ENCODE peak calls at places on chromosomes 5 and 9, in five cellular contexts. L is epithelial cell of esophagus, Y is NCI-H774, H is heart left ventricle, B is brain microvascular endothelial cell. K is an unnamed sample.

GRCh38 chr5:114449836-114450515 is 88.1 kb downstream of the KCNN2 start:
- DNase-seq in H (peak), L (peak), B (peak), Y (peak), K (peak)

GRCh38 chr9:109811876-109812275 is 31.9 kb downstream of the PALM2AKAP2 start:
- DNase-seq in Y (no peak), L (no peak), B (no peak), H (no peak), K (no peak)

GRCh38 chr5:141826674-141827073 is 51.5 kb downstream of the PCDH1 start:
- DNase-seq in B (no peak), L (no peak), Y (no peak), H (peak), K (no peak)

GRCh38 chr9:74721696-74722660 is 165.7 kb downstream of the TRPM6 start:
- DNase-seq in Y (no peak), B (no peak), L (no peak), H (no peak), K (no peak)

GRCh38 chr5:73940747-73941146 is 314.8 kb downstream of the ARHGEF28 start:
- DNase-seq in H (no peak), B (no peak), L (no peak), Y (no peak), K (no peak)

GRCh38 chr5:135986891-135987401 is 32.2 kb upstream of the LECT2 start:
- DNase-seq in H (no peak), L (no peak), Y (no peak), B (no peak), K (no peak)

GRCh38 chr5:109325456-109325855 is 84.3 kb downstream of the PJA2 start:
- DNase-seq in Y (no peak), H (no peak), L (no peak), B (no peak), K (no peak)

GRCh38 chr5:57618767-57619381 is 136.3 kb upstream of the ACTBL2 start:
- DNase-seq in L (no peak), Y (no peak), B (no peak), H (no peak), K (no peak)